ENCODE peak calls at places on chromosomes 5 and 9, in eight cellular contexts. M is endothelial cell of umbilical vein, T is stomach, U is GM23338, W is spleen, J is transverse colon, R is vagina, E is SK-N-SH. K is an unnamed sample.

GRCh38 chr5:31671339-31671741 is 32.4 kb downstream of the PDZD2 start:
- DNase-seq in T (no peak), R (no peak), E (no peak), W (no peak), U (no peak), M (no peak), J (no peak), K (no peak)

GRCh38 chr9:135877776-135878527 is 29.4 kb downstream of the CAMSAP1 start:
- DNase-seq in M (no peak), W (no peak), E (no peak), R (no peak), U (no peak), J (no peak), T (no peak), K (no peak)

GRCh38 chr5:58666598-58667595 is 84.0 kb downstream of the RAB3C start:
- DNase-seq in W (no peak), U (peak; percentile 29), E (peak; percentile 68), T (no peak), J (no peak), R (no peak), M (peak; percentile 95), K (no peak)

GRCh38 chr9:129211686-129212085 is 33.6 kb upstream of the IER5L start:
- DNase-seq in M (no peak), E (no peak), W (no peak), R (no peak), U (peak; percentile 36), J (no peak), T (no peak), K (no peak)

GRCh38 chr9:21559402-21560280 is 77.5 kb upstream of the IFNE start:
- DNase-seq in U (peak; percentile 83), T (peak; percentile 79), W (peak; percentile 81), M (peak; percentile 68), J (peak; percentile 23), E (peak; percentile 56), R (no peak), K (peak; percentile 89)

GRCh38 chr9:91028166-91028827 is 226.7 kb downstream of the SYK start:
- DNase-seq in R (no peak), U (peak; percentile 4), E (no peak), T (no peak), W (no peak), J (no peak), M (no peak), K (no peak)

GRCh38 chr9:18437315-18438200 is 36.4 kb upstream of the ADAMTSL1 start:
- DNase-seq in M (peak; percentile 89), E (peak; percentile 53), J (no peak), W (peak; percentile 70), T (peak; percentile 59), U (peak; percentile 11), R (no peak), K (no peak)

GRCh38 chr5:33075731-33076130 is 364.6 kb downstream of the NPR3 start:
- DNase-seq in R (no peak), J (no peak), U (no peak), T (no peak), W (no peak), M (no peak), E (no peak), K (no peak)

GRCh38 chr5:43422143-43422542 is 10.0 kb upstream of the CCL28 start:
- DNase-seq in E (no peak), T (peak; percentile 63), W (no peak), U (no peak), M (peak; percentile 82), J (peak; percentile 55), R (no peak), K (no peak)

GRCh38 chr9:29830815-29831214 is 2257.5 kb upstream of the C9orf72 start:
- DNase-seq in J (peak; percentile 37), T (no peak), M (no peak), W (no peak), U (peak; percentile 84), E (peak; percentile 21), R (no peak), K (no peak)

GRCh38 chr9:131669234-131670172 is 70.4 kb downstream of the RAPGEF1 start:
- DNase-seq in J (no peak), M (no peak), W (no peak), E (no peak), R (no peak), T (no peak), U (no peak), K (no peak)

GRCh38 chr5:133873936-133874585 is 94.4 kb downstream of the C5orf15 start:
- DNase-seq in E (no peak), J (no peak), M (peak; percentile 43), T (no peak), W (no peak), U (no peak), R (no peak), K (no peak)

GRCh38 chr9:23826120-23826629 is at the start of gene ELAVL2:
- DNase-seq in J (peak; percentile 94), R (no peak), M (peak; percentile 78), W (peak; percentile 83), U (peak; percentile 100), T (peak; percentile 65), E (peak; percentile 88), K (peak; percentile 76)

GRCh38 chr9:717722-718121 is 123.8 kb upstream of the DMRT1 start:
- DNase-seq in J (no peak), T (no peak), W (no peak), R (no peak), E (no peak), M (no peak), U (no peak), K (no peak)

GRCh38 chr5:76209297-76209696 is 126.1 kb downstream of the SV2C start:
- DNase-seq in E (no peak), W (no peak), J (no peak), M (no peak), U (peak; percentile 67), T (no peak), R (no peak), K (no peak)

GRCh38 chr5:169303119-169303515 is 2.2 kb upstream of the SLIT3 start:
- DNase-seq in U (no peak), R (no peak), T (no peak), E (no peak), J (no peak), W (no peak), M (no peak), K (no peak)

GRCh38 chr5:118937393-118938061 is 50.8 kb downstream of the DTWD2 start:
- DNase-seq in T (no peak), M (no peak), W (no peak), R (no peak), E (no peak), J (no peak), U (no peak), K (no peak)

GRCh38 chr9:105539452-105539851 is 18.5 kb upstream of the FKTN start:
- DNase-seq in E (no peak), W (no peak), T (no peak), R (no peak), M (no peak), U (peak; percentile 49), J (no peak), K (no peak)

GRCh38 chr9:126497673-126498255 is 116.0 kb upstream of the LMX1B start:
- DNase-seq in W (peak; percentile 70), M (no peak), R (no peak), J (no peak), E (no peak), U (no peak), T (no peak), K (no peak)

GRCh38 chr5:3153226-3153858 is 401.9 kb upstream of the IRX2 start:
- DNase-seq in U (no peak), E (no peak), W (no peak), M (no peak), R (peak; percentile 60), T (no peak), J (no peak), K (no peak)

GRCh38 chr9:87497604-87498045 is at the start of gene DAPK1:
- DNase-seq in U (peak; percentile 87), R (no peak), T (peak; percentile 79), W (peak; percentile 88), M (peak; percentile 84), J (peak; percentile 72), E (peak; percentile 95), K (peak; percentile 78)

DNA sequence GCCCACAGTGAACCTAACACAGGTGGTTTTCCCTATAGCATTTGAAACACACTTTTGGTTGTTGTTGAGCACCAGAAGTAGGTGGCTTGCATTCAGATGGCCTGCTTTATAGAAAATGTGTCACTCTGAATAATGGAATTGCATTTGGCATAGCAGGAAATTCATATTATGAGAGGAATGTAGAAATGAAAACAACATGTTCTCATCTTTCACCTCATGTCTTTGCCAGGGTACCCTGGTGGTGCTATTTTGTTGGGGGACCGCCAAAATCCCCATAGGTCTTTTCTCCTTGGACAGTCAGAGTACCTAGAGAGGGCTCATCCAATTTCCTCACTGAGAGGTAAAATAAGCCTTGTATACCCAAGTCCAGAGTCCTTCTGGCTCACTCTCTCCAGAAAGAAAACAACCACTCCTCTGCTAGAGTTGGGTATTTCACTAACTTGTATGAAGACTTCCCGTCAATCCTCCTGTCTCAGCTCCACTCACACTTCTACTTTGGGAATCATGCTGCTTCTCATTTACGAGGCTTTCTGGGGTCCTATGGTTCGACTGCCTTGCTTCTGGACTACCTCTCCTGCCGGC is 67.4 kb downstream of the MRPS27 start:
- DNase-seq in J (no peak), E (no peak), W (no peak), T (no peak), U (no peak), R (no peak), M (peak; percentile 67), K (no peak)
- TF ChIP-seq CTCF in J (no peak), E (no peak), W (no peak), T (no peak), U (no peak), R (no peak), M (no peak), K (no peak)

GRCh38 chr9:83557317-83557716 is 19.1 kb upstream of the FRMD3 start:
- DNase-seq in J (no peak), M (no peak), E (peak; percentile 15), W (no peak), R (no peak), U (no peak), T (no peak), K (no peak)

DNA sequence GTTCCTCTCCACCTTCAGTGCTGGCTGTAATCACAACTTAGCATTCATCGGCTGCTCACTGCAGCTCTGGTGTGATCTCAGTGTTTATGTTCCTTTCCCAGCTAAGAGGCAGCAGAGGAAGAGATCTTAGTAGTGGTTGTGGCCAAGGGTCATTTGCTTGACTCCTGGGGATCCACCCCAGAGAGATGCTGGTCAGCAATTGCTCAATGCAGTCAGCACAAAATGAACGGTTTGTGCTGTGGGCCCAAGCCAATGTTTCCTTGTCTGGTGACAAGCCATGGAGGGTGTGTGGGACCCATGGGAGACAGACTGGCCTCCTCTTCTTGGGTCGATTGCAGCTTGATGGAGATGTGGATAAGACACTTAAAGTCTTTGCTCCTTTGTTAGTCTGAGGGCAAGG is 16.1 kb upstream of the FRMD3 start:
- DNase-seq in W (no peak), U (no peak), E (no peak), J (no peak), R (no peak), T (no peak), M (no peak), K (no peak)
- TF ChIP-seq POLR2AphosphoS5 in W (no peak), U (no peak), E (no peak), J (no peak), R (no peak), T (no peak), M (no peak), K (no peak)

GRCh38 chr5:131795879-131796792 is 681 bp downstream of the FNIP1 start:
- DNase-seq in U (peak; percentile 68), E (peak; percentile 68), J (peak; percentile 70), W (peak; percentile 93), R (peak; percentile 90), T (peak; percentile 80), M (peak; percentile 65), K (peak; percentile 69)
- H3K4me3 ChIP-seq in U (peak overlapping the region; percentile 66), E (peak overlapping the region; percentile 94), J (peak overlapping the region; percentile 83), W (peak overlapping the region; percentile 84), R (peak overlapping the region; percentile 52), T (peak overlapping the region; percentile 96), M (peak overlapping the region; percentile 63), K (peak overlapping the region; percentile 93)

GRCh38 chr5:147559725-147560124 is 49.9 kb upstream of the DPYSL3 start:
- DNase-seq in E (no peak), U (peak; percentile 70), T (no peak), J (no peak), R (no peak), W (no peak), M (peak; percentile 22), K (no peak)
- TF ChIP-seq CTCF in E (peak; percentile 45), U (peak; percentile 65), T (no peak), J (no peak), R (no peak), W (no peak), M (peak; percentile 16), K (no peak)